ENCODE peak calls at places on chromosomes 11 and 22, in six cellular contexts. K, R, N, Z, O and D are unnamed samples. For H3K4me1 and H3K36me3, the result is how much of the 10 kb centered on the place peaks cover.

GRCh38 chr11:120908521-120909181 is 115.3 kb upstream of the TBCEL start:
- DNase-seq in K (no peak), R (no peak), N (no peak), Z (peak), O (no peak), D (no peak)

GRCh38 chr11:34964610-34965331 is 48.4 kb downstream of the PDHX start:
- DNase-seq in K (no peak), R (no peak), N (no peak), Z (no peak), O (no peak), D (no peak)

GRCh38 chr11:47176328-47177228 is at the start of gene ARFGAP2:
- DNase-seq in K (peak), R (peak), N (peak), Z (peak), O (peak), D (peak)

GRCh38 chr11:3221408-3222002 is 2.9 kb upstream of the MRGPRG start:
- DNase-seq in K (peak), R (no peak), N (no peak), Z (no peak), O (peak), D (no peak)

GRCh38 chr11:16987205-16987568 is 27.0 kb downstream of the PLEKHA7 start:
- DNase-seq in K (peak), R (no peak), N (no peak), Z (no peak), O (no peak), D (no peak)

GRCh38 chr22:19903031-19903430 is 38.5 kb upstream of the COMT start:
- DNase-seq in K (no peak), R (no peak), N (no peak), Z (no peak), O (no peak), D (no peak)

GRCh38 chr11:128290106-128290840 is 297.1 kb downstream of the ETS1 start:
- DNase-seq in K (peak), R (peak), N (peak), Z (peak), O (peak), D (no peak)

GRCh38 chr11:128694618-128695481 is 978 bp downstream of the FLI1 start:
- DNase-seq in K (peak), R (no peak), N (no peak), Z (no peak), O (peak), D (no peak)

GRCh38 chr22:22858559-22858937 is 29.1 kb upstream of the IGLL5 start:
- DNase-seq in K (no peak), R (no peak), N (no peak), Z (no peak), O (no peak), D (no peak)

GRCh38 chr11:22680628-22681027 is 14.2 kb downstream of the GAS2 start:
- DNase-seq in K (no peak), R (no peak), N (no peak), Z (no peak), O (no peak), D (no peak)

GRCh38 chr11:47358731-47359051 is 6.2 kb upstream of the MYBPC3 start:
- DNase-seq in K (no peak), R (no peak), N (no peak), Z (no peak), O (no peak), D (no peak)

GRCh38 chr22:37832022-37832857 is 9.1 kb downstream of the GALR3 start:
- DNase-seq in K (no peak), R (no peak), N (no peak), Z (no peak), O (no peak), D (no peak)

GRCh38 chr22:46289244-46289891 is 7.3 kb upstream of the GTSE1 start:
- DNase-seq in K (no peak), R (no peak), N (no peak), Z (peak), O (no peak), D (no peak)

GRCh38 chr11:6319879-6320410 is 356 bp downstream of the CAVIN3 start:
- DNase-seq in K (peak), R (peak), N (no peak), Z (no peak), O (peak), D (peak)

GRCh38 chr11:536841-537621 is at the start of gene LRRC56:
- DNase-seq in K (peak), R (peak), N (peak), Z (peak), O (peak), D (peak)

GRCh38 chr11:10844364-10844763 is 13.5 kb downstream of the ZBED5 start:
- DNase-seq in K (no peak), R (no peak), N (no peak), Z (no peak), O (no peak), D (no peak)

GRCh38 chr11:9982127-9982795 is 311.8 kb downstream of the SBF2 start:
- DNase-seq in K (no peak), R (peak), N (no peak), Z (no peak), O (no peak), D (no peak)

GRCh38 chr22:41810022-41810421 is 9.5 kb downstream of the CCDC134 start:
- DNase-seq in K (no peak), R (no peak), N (no peak), Z (no peak), O (no peak), D (no peak)

GRCh38 chr22:31952459-31952858 is 8.1 kb downstream of the YWHAH start:
- DNase-seq in K (no peak), R (peak), N (no peak), Z (no peak), O (no peak), D (no peak)

GRCh38 chr11:1871531-1871930 is 18.6 kb downstream of the LSP1 start:
- DNase-seq in K (peak), R (no peak), N (no peak), Z (no peak), O (no peak), D (no peak)

GRCh38 chr11:64885367-64886286 is 7.2 kb upstream of the EHD1 start:
- DNase-seq in K (no peak), R (peak), N (peak), Z (no peak), O (no peak), D (no peak)

GRCh38 chr11:129785383-129786111 is 30.1 kb upstream of the TMEM45B start:
- DNase-seq in K (no peak), R (no peak), N (peak), Z (no peak), O (no peak), D (no peak)

GRCh38 chr22:46281866-46282678 is 14.3 kb downstream of the TTC38 start:
- DNase-seq in K (no peak), R (no peak), N (no peak), Z (no peak), O (peak), D (no peak)

GRCh38 chr11:16395601-16396000 is 39.3 kb upstream of the SOX6 start:
- DNase-seq in K (no peak), R (no peak), N (no peak), Z (no peak), O (no peak), D (no peak)

GRCh38 chr11:33383075-33383919 is 126.1 kb downstream of the HIPK3 start:
- DNase-seq in K (no peak), R (no peak), N (no peak), Z (no peak), O (no peak), D (no peak)

GRCh38 chr22:41367039-41367679 is 14.6 kb upstream of the TEF start:
- DNase-seq in K (peak), R (peak), N (peak), Z (no peak), O (peak), D (no peak)

GRCh38 chr11:68574308-68574707 is 110.0 kb upstream of the GAL start:
- DNase-seq in K (no peak), R (no peak), N (no peak), Z (no peak), O (no peak), D (no peak)

GRCh38 chr22:39946571-39947407 is 13.4 kb upstream of the TMA7B start:
- DNase-seq in K (no peak), R (peak), N (no peak), Z (no peak), O (no peak), D (no peak)

GRCh38 chr11:65366340-65366773 is 11.8 kb downstream of the TIGD3 start:
- DNase-seq in K (no peak), R (peak), N (peak), Z (no peak), O (no peak), D (no peak)

GRCh38 chr11:25733777-25734176 is 598.2 kb upstream of the ANO3 start:
- DNase-seq in K (no peak), R (no peak), N (no peak), Z (no peak), O (no peak), D (no peak)

GRCh38 chr11:34787899-34788298 is 128.3 kb downstream of the APIP start:
- DNase-seq in K (no peak), R (no peak), N (no peak), Z (no peak), O (no peak), D (no peak)

GRCh38 chr11:34269694-34270245 is 88.0 kb downstream of the ABTB2 start:
- DNase-seq in K (no peak), R (no peak), N (no peak), Z (no peak), O (no peak), D (no peak)

GRCh38 chr11:10550503-10550902 is 9.5 kb upstream of the RNF141 start:
- DNase-seq in K (no peak), R (peak), N (no peak), Z (no peak), O (no peak), D (no peak)

GRCh38 chr11:33624082-33624481 is 76.5 kb downstream of the C11orf91 start:
- DNase-seq in K (peak), R (no peak), N (no peak), Z (no peak), O (no peak), D (no peak)

GRCh38 chr11:78156081-78156844 is 16.8 kb upstream of the ALG8 start:
- DNase-seq in K (no peak), R (no peak), N (no peak), Z (no peak), O (no peak), D (no peak)

GRCh38 chr11:65584723-65585171 is 8.9 kb downstream of the EHBP1L1 start:
- DNase-seq in K (no peak), R (no peak), N (no peak), Z (no peak), O (no peak), D (no peak)

GRCh38 chr11:20670932-20671403 is 1.6 kb downstream of the NELL1 start:
- DNase-seq in K (no peak), R (no peak), N (no peak), Z (no peak), O (no peak), D (no peak)

GRCh38 chr11:112543390-112543789 is 282.7 kb upstream of the PLET1 start:
- DNase-seq in K (no peak), R (no peak), N (no peak), Z (no peak), O (no peak), D (no peak)

GRCh38 chr11:36818410-36818809 is 220.4 kb upstream of the RAG2 start:
- DNase-seq in K (no peak), R (no peak), N (no peak), Z (no peak), O (no peak), D (no peak)

GRCh38 chr11:22787565-22788162 is 41.9 kb downstream of the SVIP start:
- DNase-seq in K (no peak), R (peak), N (peak), Z (no peak), O (no peak), D (no peak)

DNA sequence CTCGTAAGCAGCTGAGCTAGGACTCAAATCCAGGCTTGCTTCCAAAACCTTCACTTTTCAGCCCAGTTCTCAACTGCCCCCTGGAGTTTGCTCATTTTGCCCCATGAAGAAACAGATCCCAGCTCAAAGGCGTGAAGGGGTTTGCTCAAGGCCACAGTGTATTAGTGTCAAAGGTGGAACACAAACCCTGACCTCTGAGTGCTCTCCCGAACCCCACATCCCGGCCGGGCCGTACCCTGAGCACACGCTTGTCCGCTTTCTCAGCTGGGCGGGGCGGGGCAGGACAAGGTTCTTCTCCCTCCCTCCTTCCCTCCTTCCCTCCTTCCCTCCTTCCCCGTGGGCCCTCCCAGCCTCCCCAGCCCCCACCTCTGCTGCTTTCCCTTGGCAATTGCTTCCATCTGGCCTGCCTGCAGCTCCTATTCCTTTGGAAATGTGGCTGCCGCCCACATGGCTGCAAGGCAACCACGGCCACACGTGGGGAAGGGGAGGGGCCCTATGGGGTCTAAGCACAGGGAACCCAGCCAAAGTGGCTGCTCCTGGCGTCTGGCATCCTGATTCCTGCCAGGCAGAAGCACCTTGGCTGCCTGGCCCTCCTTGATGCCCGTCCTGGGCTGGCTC is 4.1 kb downstream of the ST3GAL4 start:
- DNase-seq in K (peak), R (no peak), N (no peak), Z (no peak), O (peak), D (no peak)
- H3K4me3 ChIP-seq in K (peak), R (no peak), N (no peak), Z (no peak), O (peak), D (no peak)

DNA sequence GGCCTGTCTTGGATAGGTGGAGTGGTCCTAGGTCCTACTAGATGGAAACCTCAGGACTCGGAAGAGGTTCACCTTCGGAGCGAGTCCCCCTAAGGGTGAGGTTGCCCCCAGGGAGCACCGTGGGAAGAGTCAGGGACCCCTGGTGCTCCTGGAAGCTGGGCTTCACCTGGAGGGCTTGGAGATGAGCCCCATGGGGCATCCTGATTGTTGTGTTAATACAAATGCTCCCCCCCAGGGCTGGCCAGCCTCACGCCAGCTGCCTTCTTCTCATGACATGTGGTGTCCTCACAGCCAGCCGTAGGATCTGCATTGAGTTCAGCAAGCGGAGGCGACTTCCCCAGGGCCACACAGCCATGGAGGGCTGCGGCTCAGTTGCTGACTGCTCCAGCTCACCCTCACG is 1487.5 kb downstream of the BRD1 start:
- DNase-seq in K (no peak), R (no peak), N (no peak), Z (no peak), O (peak), D (no peak)
- H3K4me1 ChIP-seq in K (under half), R (under half), N (under half), Z (under half), O (under half), D (under half)

DNA sequence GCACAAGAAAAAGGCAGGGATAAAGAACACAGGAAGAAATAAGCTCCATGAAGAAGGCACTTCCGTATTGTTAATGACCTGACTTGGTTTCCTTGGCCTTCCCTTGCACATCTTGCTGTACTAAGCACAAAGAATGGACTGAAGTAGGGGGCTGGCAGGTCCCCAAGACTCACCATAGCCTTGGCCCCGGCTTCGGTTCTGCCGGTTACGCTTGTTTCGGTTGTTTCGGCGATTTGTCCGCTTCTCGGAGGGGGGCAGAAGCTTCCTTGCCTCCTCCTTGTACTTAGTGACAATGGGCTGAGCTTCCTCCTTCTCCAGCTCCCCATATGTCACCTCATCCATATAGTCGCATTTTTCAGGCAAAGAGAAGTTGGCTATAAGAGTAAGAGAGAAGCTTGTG is 9.3 kb downstream of the GNG3 start:
- DNase-seq in K (no peak), R (no peak), N (no peak), Z (no peak), O (no peak), D (no peak)
- H3K36me3 ChIP-seq in K (half or more), R (half or more), N (half or more), Z (half or more), O (half or more), D (half or more)

GRCh38 chr11:70826950-70827349 is 425.4 kb downstream of the SHANK2 start:
- DNase-seq in K (no peak), R (no peak), N (no peak), Z (no peak), O (no peak), D (no peak)

GRCh38 chr11:70825893-70826540 is 426.4 kb downstream of the SHANK2 start:
- DNase-seq in K (no peak), R (no peak), N (no peak), Z (no peak), O (no peak), D (no peak)

GRCh38 chr11:70824590-70825300 is 426.4 kb downstream of the CTTN start:
- DNase-seq in K (no peak), R (no peak), N (no peak), Z (no peak), O (no peak), D (no peak)

GRCh38 chr11:70828498-70829159 is 423.7 kb downstream of the SHANK2 start:
- DNase-seq in K (no peak), R (no peak), N (no peak), Z (no peak), O (peak), D (no peak)

DNA sequence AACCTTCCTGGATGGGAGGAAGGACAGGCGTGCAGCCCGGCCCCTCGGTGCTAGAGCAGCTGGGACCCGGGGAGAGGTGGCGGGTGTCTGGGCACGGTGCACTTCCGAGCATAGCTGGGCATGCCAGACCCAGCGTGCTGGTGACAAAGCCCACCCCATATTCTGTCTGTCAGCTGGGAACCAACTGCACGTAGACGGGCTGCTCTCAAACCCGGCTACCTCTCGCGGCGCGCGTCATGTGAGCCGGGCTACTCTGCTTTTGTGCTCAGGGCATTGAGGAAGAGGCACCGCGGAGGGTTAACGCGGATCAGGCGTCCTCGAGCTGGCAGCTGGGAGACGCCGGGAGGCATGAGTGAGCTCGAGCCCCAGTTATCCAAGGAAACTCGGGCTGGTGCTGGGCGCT is 425.8 kb downstream of the SHANK2 start:
- DNase-seq in K (no peak), R (no peak), N (no peak), Z (no peak), O (peak), D (no peak)
- H3K4me3 ChIP-seq in K (peak), R (no peak), N (no peak), Z (no peak), O (peak), D (no peak)

DNA sequence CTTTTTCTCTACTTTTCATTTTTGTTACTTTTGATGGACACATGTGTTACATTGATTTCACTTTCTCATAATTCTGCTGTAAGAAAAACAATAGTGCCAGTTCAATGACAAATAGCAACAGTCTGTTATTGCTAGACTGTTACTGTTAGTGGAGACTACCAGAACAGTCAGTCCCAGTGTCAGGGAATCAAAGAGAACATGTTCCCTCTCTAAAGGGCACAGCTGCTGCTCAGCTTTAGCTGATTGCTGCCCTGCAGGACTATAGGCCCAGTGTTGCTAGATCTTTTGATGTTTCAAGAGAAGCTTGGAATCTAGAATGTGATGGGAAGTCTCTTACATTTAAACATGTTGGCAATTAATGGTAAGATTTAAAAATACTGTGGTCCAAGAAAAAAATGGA is 3.4 kb downstream of the BIRC3 start:
- DNase-seq in K (no peak), R (no peak), N (no peak), Z (no peak), O (no peak), D (no peak)
- H3K4me1 ChIP-seq in K (under half), R (under half), N (under half), Z (half or more), O (under half), D (under half)